ENCODE peak calls at places on chromosomes 5 and 9, in six cellular contexts. M, A, S, E, B and O are unnamed samples. For H3K4me1, the result is how much of the 10 kb centered on the place peaks cover.

GRCh38 chr9:107890921-107891465 is 401.4 kb upstream of the KLF4 start:
- DNase-seq in E (no peak), M (no peak), B (no peak), S (no peak), A (no peak), O (no peak)

GRCh38 chr9:4303002-4303401 is 3.1 kb upstream of the GLIS3 start:
- DNase-seq in S (no peak), B (no peak), A (no peak), E (no peak), M (no peak), O (no peak)

GRCh38 chr9:34989946-34990635 is 546 bp downstream of the DNAJB5 start:
- DNase-seq in M (peak), E (no peak), A (peak), B (no peak), S (peak), O (peak)

GRCh38 chr5:150017606-150018005 is 17.1 kb downstream of the HMGXB3 start:
- DNase-seq in S (no peak), E (no peak), A (no peak), M (no peak), B (no peak), O (no peak)

GRCh38 chr9:100725376-100725775 is 147.5 kb downstream of the CAVIN4 start:
- DNase-seq in M (no peak), E (no peak), A (no peak), B (no peak), S (no peak), O (no peak)

GRCh38 chr9:123235448-123235847 is 32.9 kb downstream of the STRBP start:
- DNase-seq in M (no peak), E (no peak), B (no peak), S (no peak), A (no peak), O (no peak)

GRCh38 chr5:31771500-31771899 is 132.6 kb downstream of the PDZD2 start:
- DNase-seq in B (no peak), A (no peak), S (no peak), E (no peak), M (no peak), O (no peak)

GRCh38 chr5:7418276-7418675 is 22.3 kb downstream of the ADCY2 start:
- DNase-seq in A (no peak), M (no peak), E (no peak), S (no peak), B (no peak), O (no peak)

GRCh38 chr5:151758141-151758429 is 346 bp downstream of the ATOX1 start:
- DNase-seq in E (peak), M (peak), A (no peak), S (no peak), B (no peak), O (peak)

GRCh38 chr5:62306494-62307363 is 723 bp downstream of the KIF2A start:
- DNase-seq in B (peak), M (peak), A (peak), S (peak), E (peak), O (peak)

GRCh38 chr5:175464414-175465233 is 13.7 kb upstream of the SFXN1 start:
- DNase-seq in A (peak), E (no peak), S (peak), M (no peak), B (peak), O (no peak)

GRCh38 chr5:140176028-140176382 is 1.0 kb downstream of the CYSTM1 start:
- DNase-seq in S (no peak), B (no peak), M (no peak), A (no peak), E (no peak), O (no peak)

GRCh38 chr5:135223404-135223803 is 175.6 kb downstream of the MACROH2A1 start:
- DNase-seq in M (no peak), S (no peak), E (peak), A (no peak), B (no peak), O (no peak)

GRCh38 chr9:93111371-93112115 is 15.5 kb downstream of the CARD19 start:
- DNase-seq in S (no peak), A (peak), M (no peak), B (peak), E (peak), O (peak)

GRCh38 chr9:93108301-93109041 is 12.5 kb downstream of the CARD19 start:
- DNase-seq in S (no peak), A (peak), M (no peak), B (no peak), E (peak), O (peak)

GRCh38 chr9:93112116-93112863 is 16.3 kb downstream of the CARD19 start:
- DNase-seq in M (no peak), S (no peak), B (no peak), A (peak), E (peak), O (peak)

GRCh38 chr9:93111001-93111370 is 15.0 kb downstream of the CARD19 start:
- DNase-seq in A (peak), B (no peak), M (no peak), S (no peak), E (peak), O (peak)

DNA sequence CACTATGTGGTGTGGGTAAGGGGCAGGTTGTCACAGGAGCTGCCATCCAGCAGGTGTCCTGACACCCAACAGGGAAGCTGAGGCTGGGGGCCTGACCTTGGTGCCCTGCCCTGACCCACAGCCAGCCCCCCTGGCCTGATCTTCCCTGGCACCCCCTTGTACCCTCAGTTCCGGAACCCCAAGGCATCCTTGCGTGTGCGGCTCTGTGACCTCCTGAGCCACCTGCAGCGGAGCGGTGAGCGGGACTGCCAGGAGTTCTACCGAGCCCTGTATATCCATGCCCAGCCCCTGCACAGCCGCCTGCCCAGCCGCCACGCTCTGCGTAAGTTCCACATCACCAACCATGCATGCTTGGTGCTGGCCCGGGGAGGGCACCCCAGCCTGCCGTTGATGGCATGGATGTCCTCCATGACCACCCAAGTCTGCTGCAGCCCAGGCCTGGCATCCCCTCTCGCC is 14.4 kb downstream of the CARD19 start:
- DNase-seq in E (peak), A (peak), M (no peak), S (no peak), B (no peak), O (peak)
- H3K4me3 ChIP-seq in E (no peak), A (no peak), M (no peak), S (no peak), B (no peak), O (no peak)

GRCh38 chr5:84433461-84433860 is 48.8 kb upstream of the EDIL3 start:
- DNase-seq in E (no peak), A (no peak), B (no peak), S (no peak), M (no peak), O (no peak)

GRCh38 chr5:84438456-84438855 is 53.8 kb upstream of the EDIL3 start:
- DNase-seq in S (no peak), A (no peak), B (no peak), E (no peak), M (no peak), O (no peak)

GRCh38 chr5:84436866-84437265 is 52.2 kb upstream of the EDIL3 start:
- DNase-seq in B (no peak), E (no peak), A (no peak), S (no peak), M (no peak), O (no peak)

GRCh38 chr5:84437673-84438315 is 53.1 kb upstream of the EDIL3 start:
- DNase-seq in A (no peak), E (no peak), B (no peak), M (no peak), S (no peak), O (no peak)
- H3K4me1 ChIP-seq in A (under half), E (under half), B (under half), M (under half), S (under half), O (under half)

GRCh38 chr5:168893231-168893630 is 314.1 kb upstream of the PANK3 start:
- DNase-seq in E (no peak), B (no peak), A (no peak), M (no peak), S (no peak), O (no peak)

GRCh38 chr5:168895295-168896019 is 316.3 kb upstream of the PANK3 start:
- DNase-seq in A (no peak), E (no peak), S (no peak), M (no peak), B (no peak), O (no peak)

GRCh38 chr5:168889039-168889438 is 309.9 kb upstream of the PANK3 start:
- DNase-seq in A (no peak), S (no peak), B (no peak), E (no peak), M (no peak), O (no peak)

GRCh38 chr5:168891175-168891812 is 312.1 kb upstream of the PANK3 start:
- DNase-seq in S (no peak), B (no peak), A (no peak), M (no peak), E (no peak), O (no peak)

DNA sequence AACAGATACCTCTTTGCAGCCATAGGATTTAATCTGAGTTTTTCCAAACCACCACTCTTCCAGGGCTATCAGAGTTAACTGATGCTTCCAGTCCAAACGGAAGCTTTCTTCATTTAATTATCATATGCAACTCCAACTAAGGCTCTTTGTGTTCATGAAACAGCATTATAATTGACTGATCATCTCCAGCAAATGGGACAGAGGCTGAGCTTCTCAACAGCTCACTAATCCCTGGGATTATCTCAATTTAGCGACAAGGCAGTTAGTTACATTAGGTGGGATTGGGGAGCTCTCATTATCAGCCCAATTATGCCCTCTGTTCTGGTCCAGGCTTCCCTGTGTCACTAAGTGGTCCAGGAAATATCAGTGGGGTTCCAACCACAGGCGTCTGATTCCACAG is 313.4 kb upstream of the PANK3 start:
- DNase-seq in A (no peak), S (no peak), M (no peak), E (no peak), B (no peak), O (no peak)
- TF ChIP-seq CTCF in A (no peak), S (no peak), M (no peak), E (no peak), B (no peak), O (no peak)

DNA sequence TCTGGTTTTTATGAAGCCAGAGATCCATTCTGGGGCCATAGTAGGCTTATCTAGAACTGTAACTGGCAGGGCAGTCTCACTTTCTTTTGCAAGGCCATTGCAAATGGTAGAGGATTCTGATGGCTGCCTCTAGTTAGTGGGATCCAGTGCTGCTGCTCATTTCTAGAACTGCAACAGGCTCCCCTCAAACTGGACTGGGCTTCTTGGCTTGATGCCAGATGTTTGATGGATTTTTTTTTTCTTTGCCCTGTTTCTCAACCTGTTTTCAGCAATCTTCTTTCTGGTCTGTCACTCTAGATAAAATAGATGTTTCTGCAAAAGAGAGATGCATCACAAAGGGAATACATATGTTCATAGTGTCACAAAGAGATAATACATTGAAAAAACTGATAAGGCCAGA is 11.9 kb downstream of the CARTPT start:
- DNase-seq in A (no peak), M (no peak), S (no peak), E (no peak), B (no peak), O (no peak)
- H3K4me3 ChIP-seq in A (no peak), M (no peak), S (no peak), E (no peak), B (no peak), O (no peak)

GRCh38 chr5:141525659-141526058 is 36.8 kb downstream of the PCDHGC5 start:
- DNase-seq in S (no peak), E (no peak), B (no peak), M (no peak), A (no peak), O (no peak)

GRCh38 chr5:141521244-141521781 is 32.4 kb downstream of the PCDHGC5 start:
- DNase-seq in B (peak), M (peak), S (no peak), A (no peak), E (no peak), O (no peak)

GRCh38 chr5:141523991-141524390 is 35.1 kb downstream of the PCDHGC5 start:
- DNase-seq in S (no peak), E (no peak), B (no peak), M (no peak), A (no peak), O (no peak)

GRCh38 chr5:141522301-141522700 is 33.4 kb downstream of the PCDHGC5 start:
- DNase-seq in A (no peak), M (no peak), E (no peak), B (no peak), S (no peak), O (no peak)

GRCh38 chr5:141524604-141525597 is 36.0 kb downstream of the PCDHGC5 start:
- DNase-seq in M (peak), B (peak), E (peak), S (peak), A (peak), O (peak)
- H3K4me1 ChIP-seq in M (half or more), B (under half), E (half or more), S (under half), A (under half), O (half or more)

DNA sequence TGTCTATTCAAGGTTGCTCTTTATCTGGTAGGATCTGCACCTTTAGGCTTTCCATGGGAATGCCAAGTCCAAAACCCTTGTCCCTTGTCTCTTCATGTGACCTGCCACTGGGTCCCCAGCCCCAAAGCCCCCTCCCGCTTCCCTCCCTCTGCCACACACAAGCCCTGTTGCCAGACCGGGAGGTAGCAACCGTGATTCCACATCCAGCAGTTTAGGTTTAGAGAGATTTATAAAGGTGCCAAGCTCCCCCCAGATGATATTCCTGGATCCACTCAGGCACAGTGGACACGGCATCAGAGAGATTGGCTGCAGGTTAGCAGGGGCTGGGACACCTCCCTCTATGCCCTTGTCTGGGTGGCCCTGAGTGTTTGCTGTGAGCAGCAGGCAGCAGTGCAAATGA is 504.7 kb downstream of the CCDC171 start:
- DNase-seq in S (no peak), M (no peak), E (no peak), B (no peak), A (no peak), O (no peak)
- TF ChIP-seq CTCF in S (no peak), M (no peak), E (no peak), B (no peak), A (no peak), O (no peak)

GRCh38 chr9:136049451-136050265 is 45.4 kb downstream of the NACC2 start:
- DNase-seq in M (no peak), B (no peak), S (no peak), E (peak), A (no peak), O (no peak)

GRCh38 chr9:136051568-136052432 is 43.3 kb downstream of the NACC2 start:
- DNase-seq in B (peak), S (peak), E (peak), M (peak), A (peak), O (peak)

GRCh38 chr9:136050706-136051567 is 44.2 kb downstream of the NACC2 start:
- DNase-seq in E (peak), S (no peak), M (no peak), B (no peak), A (peak), O (no peak)

GRCh38 chr9:136048560-136049411 is 46.3 kb downstream of the NACC2 start:
- DNase-seq in E (peak), M (no peak), A (no peak), B (no peak), S (peak), O (no peak)

DNA sequence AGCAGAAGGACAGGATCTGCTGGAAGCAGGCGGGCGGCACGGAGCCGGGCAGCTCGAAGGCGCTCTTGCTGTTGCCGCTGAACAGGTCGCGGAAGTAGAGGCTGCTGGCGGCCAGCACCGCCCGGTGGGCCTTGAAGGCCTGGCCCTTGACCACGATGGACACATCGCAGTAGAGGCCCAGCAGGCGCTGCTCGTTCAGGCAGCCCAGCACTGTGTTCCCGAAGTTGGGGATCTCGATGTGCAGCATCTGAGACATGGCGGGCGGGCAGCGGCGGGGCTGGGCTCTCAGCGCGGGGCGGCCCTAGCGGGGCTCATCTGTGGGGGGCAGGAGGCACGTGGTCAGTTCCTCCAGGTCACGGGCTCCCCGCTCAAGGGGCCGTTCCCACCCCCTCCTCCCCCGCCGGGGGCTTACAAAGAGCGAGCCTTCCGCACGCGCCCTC is 44.8 kb downstream of the NACC2 start:
- DNase-seq in E (no peak), A (peak), M (no peak), B (no peak), S (peak), O (no peak)
- H3K4me3 ChIP-seq in E (no peak), A (no peak), M (no peak), B (no peak), S (peak), O (no peak)

DNA sequence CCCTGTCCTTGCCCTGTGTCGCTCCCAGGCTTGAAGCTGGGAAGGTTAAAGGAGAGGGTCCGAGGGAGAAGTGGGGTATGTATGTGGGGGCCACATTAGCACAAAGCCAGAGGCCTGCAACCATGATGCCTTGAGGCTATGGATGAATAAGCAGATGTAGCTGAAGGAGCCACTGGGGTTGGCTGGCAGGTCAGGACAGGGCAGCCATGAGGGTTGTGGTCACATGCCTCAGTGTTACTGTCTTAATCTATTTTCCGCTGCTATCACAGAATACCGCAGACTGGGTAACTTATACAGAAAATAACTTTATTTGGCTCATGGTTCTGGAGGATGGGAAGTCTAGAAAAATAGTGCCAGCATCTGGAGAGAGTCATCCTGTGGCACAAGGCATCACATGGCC is 9.2 kb upstream of the GRHPR start:
- DNase-seq in E (no peak), M (no peak), A (no peak), S (no peak), B (no peak), O (no peak)
- H3K4me1 ChIP-seq in E (under half), M (under half), A (under half), S (under half), B (half or more), O (under half)

DNA sequence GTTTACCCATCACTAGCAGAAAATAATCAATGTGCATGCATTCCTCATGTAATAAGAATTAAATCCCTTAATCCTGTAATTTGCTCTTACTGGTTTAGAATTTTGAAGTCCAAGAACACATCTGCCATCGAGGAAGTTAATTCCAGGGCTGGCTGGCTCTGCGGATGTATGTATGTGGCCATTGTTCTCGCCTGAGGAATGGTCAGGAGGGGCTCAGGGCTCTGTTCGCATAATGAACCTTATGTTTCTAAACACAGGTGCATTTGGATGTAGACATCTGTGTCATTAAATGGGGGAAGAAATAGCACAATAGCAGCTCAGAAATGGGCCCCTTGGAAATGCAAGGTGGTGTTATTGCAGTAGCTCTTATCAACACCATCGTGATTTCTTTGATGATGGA is 148.7 kb upstream of the GAS1 start:
- DNase-seq in A (no peak), M (no peak), B (no peak), S (no peak), E (no peak), O (no peak)
- TF ChIP-seq CTCF in A (no peak), M (no peak), B (no peak), S (no peak), E (no peak), O (no peak)